ENCODE peak calls at places on chromosome 5, in four cellular contexts. E, S, G and L are unnamed samples.

GRCh38 chr5:44389410-44389879 is at the start of gene FGF10:
- DNase-seq in E (peak; percentile 17), S (peak; percentile 40), G (no peak), L (no peak)

GRCh38 chr5:148393390-148393741 is 9.6 kb downstream of the FBXO38 start:
- DNase-seq in E (no peak), S (no peak), G (no peak), L (no peak)

GRCh38 chr5:177557041-177557647 is 2.8 kb upstream of the FAM193B start:
- DNase-seq in E (no peak), S (peak; percentile 52), G (no peak), L (no peak)

GRCh38 chr5:537098-537497 is 12.8 kb upstream of the SLC9A3 start:
- DNase-seq in E (no peak), S (no peak), G (no peak), L (no peak)

GRCh38 chr5:125526940-125527339 is 780.5 kb upstream of the ZNF608 start:
- DNase-seq in E (peak; percentile 17), S (no peak), G (no peak), L (no peak)

GRCh38 chr5:178113841-178114324 is 551 bp downstream of the N4BP3 start:
- DNase-seq in E (no peak), S (no peak), G (no peak), L (no peak)

GRCh38 chr5:16737620-16738364 is 121.0 kb upstream of the RETREG1 start:
- DNase-seq in E (no peak), S (no peak), G (no peak), L (no peak)

GRCh38 chr5:75300084-75300483 is 36.9 kb upstream of the HMGCR start:
- DNase-seq in E (no peak), S (no peak), G (no peak), L (no peak)

GRCh38 chr5:82163459-82164108 is 114.6 kb downstream of the RPS23 start:
- DNase-seq in E (peak; percentile 51), S (peak; percentile 61), G (no peak), L (no peak)

GRCh38 chr5:172302047-172302710 is 18.6 kb upstream of the UBTD2 start:
- DNase-seq in E (no peak), S (no peak), G (no peak), L (no peak)

GRCh38 chr5:107275333-107275732 is 395.4 kb downstream of the EFNA5 start:
- DNase-seq in E (no peak), S (no peak), G (no peak), L (no peak)

GRCh38 chr5:112682621-112683061 is 55.0 kb upstream of the APC start:
- DNase-seq in E (no peak), S (no peak), G (no peak), L (no peak)

GRCh38 chr5:2031581-2031980 is 148.9 kb upstream of the IRX4 start:
- DNase-seq in E (no peak), S (no peak), G (no peak), L (no peak)

GRCh38 chr5:16819522-16820167 is 116.4 kb downstream of the MYO10 start:
- DNase-seq in E (peak; percentile 38), S (peak; percentile 77), G (peak; percentile 71), L (no peak)

GRCh38 chr5:81980160-81980559 is 8.3 kb downstream of the ATG10 start:
- DNase-seq in E (no peak), S (no peak), G (no peak), L (no peak)

GRCh38 chr5:39521945-39522590 is 97.3 kb upstream of the DAB2 start:
- DNase-seq in E (no peak), S (no peak), G (no peak), L (no peak)

GRCh38 chr5:155827949-155828348 is 499.0 kb upstream of the SGCD start:
- DNase-seq in E (no peak), S (no peak), G (no peak), L (no peak)

GRCh38 chr5:41794478-41794877 is 75.7 kb downstream of the OXCT1 start:
- DNase-seq in E (peak; percentile 93), S (peak; percentile 93), G (peak; percentile 97), L (no peak)

GRCh38 chr5:180350711-180351110 is 2.4 kb downstream of the GFPT2 start:
- DNase-seq in E (no peak), S (no peak), G (no peak), L (no peak)

GRCh38 chr5:78927657-78928282 is 57.3 kb downstream of the ARSB start:
- DNase-seq in E (peak; percentile 84), S (no peak), G (peak; percentile 96), L (no peak)

GRCh38 chr5:42720242-42720641 is 36.4 kb upstream of the CCDC152 start:
- DNase-seq in E (no peak), S (no peak), G (no peak), L (no peak)

GRCh38 chr5:14475013-14475412 is 106.6 kb upstream of the OTULINL start:
- DNase-seq in E (no peak), S (no peak), G (no peak), L (no peak)
- TF ChIP-seq CTCF in E (no peak), S (no peak), G (no peak), L (no peak)

GRCh38 chr5:135891804-135892203 is 3.8 kb downstream of the IL9 start:
- DNase-seq in E (no peak), S (no peak), G (no peak), L (no peak)
- TF ChIP-seq CTCF in E (peak; percentile 24), S (peak; percentile 19), G (peak; percentile 56), L (peak; percentile 16)

GRCh38 chr5:149837680-149838269 is 106.8 kb downstream of the PDE6A start:
- DNase-seq in E (peak; percentile 77), S (peak; percentile 72), G (peak; percentile 67), L (peak; percentile 92)
- TF ChIP-seq CTCF in E (peak; percentile 87), S (peak; percentile 95), G (peak; percentile 95), L (peak; percentile 84)

DNA sequence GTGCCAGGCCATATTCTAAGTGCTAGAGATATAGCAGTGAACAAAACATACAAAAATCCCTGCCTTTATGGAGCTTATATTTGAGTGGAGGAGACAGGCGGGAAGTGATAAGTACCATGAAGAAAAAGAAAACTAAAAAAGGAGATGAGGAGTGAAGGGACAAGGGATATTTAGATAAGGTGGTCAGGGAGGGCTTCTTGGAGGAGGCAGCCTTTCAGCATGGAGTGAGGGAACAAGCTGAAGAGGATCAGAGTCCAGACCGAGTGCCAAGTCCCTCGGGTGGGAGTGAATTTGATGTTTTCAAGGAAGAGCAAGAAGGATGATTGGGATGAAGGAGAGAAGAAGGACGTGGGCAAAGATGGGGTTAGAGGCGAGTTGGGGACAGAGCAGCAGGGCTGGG is 190.5 kb downstream of the FSTL4 start:
- DNase-seq in E (no peak), S (no peak), G (no peak), L (no peak)
- TF ChIP-seq CTCF in E (no peak), S (no peak), G (no peak), L (no peak)

DNA sequence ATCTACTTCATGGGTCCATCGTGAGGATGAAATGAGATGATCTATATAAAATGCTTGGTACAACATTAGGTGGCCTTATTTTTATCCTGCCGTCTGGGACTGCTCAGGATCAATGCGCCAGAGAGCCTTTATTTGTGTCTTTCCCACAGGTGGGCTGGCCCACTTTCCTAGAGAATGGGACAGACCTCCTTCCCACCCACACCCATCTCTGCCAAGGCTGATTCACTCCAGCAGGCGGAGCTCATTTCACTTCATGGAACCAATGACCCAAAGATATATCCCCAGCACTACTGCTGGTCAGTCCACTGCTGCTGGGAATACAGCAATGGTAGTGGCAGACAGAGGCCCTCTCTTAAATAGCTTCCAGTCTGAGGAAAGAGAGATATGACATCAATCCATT is 35.7 kb downstream of the TGFBI start:
- DNase-seq in E (peak; percentile 35), S (no peak), G (no peak), L (no peak)
- TF ChIP-seq CTCF in E (peak; percentile 30), S (no peak), G (peak; percentile 51), L (peak; percentile 34)

DNA sequence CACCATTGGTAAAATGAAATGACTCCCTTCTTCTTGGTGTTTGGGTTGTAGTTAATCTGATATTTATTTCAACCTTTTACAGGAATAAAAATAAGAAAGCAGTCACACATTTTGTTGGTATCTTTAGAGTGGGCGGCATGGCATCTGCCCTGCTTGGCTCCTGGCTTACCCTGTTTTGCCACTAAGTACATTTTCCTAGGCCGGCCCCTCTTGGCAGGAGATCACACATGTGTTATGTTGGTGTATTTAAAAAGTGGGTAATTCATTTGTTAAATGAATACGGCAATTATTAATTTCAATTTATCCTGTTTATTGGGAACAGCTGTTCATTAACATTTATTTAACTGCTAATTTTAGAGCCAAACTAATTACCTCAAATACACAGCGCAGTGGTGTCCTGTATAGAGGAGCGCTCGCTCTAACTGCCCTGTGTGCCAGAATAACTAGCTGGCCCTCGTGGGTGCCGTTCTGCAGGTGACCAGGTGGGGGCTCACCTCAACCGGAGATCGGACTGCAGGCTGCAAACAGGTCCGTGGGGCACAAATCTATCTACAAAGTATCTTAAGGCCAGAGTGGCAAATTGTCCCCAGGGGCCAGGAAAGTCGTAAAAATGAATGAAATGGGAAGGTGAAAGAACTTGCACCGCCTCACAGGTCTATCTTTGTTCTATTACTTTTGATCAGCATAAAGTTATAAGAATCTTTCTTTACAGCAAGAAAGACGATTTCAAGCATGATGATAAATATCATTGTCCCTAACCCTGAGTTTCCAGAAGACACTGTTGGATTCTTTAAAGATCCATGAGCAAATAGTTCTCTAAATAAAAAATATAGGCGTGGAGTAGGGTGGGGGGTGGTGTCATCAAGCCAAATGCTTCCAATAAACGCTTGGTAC is 26.2 kb upstream of the GPR151 start:
- DNase-seq in E (peak; percentile 75), S (peak; percentile 57), G (peak; percentile 65), L (peak; percentile 51)
- TF ChIP-seq CTCF in E (peak; percentile 93), S (peak; percentile 84), G (peak; percentile 97), L (peak; percentile 91)

GRCh38 chr5:103441523-103441922 is 121.1 kb downstream of the NUDT12 start:
- DNase-seq in E (no peak), S (no peak), G (no peak), L (no peak)
- TF ChIP-seq CTCF in E (no peak), S (no peak), G (peak; percentile 37), L (peak; percentile 5)

GRCh38 chr5:35598707-35599370 is 18.8 kb upstream of the SPEF2 start:
- DNase-seq in E (no peak), S (no peak), G (no peak), L (no peak)
- TF ChIP-seq CTCF in E (no peak), S (no peak), G (no peak), L (no peak)

GRCh38 chr5:127302509-127302908 is 11.9 kb downstream of the MEGF10 start:
- DNase-seq in E (no peak), S (no peak), G (no peak), L (no peak)

GRCh38 chr5:127298623-127299022 is 8.0 kb downstream of the MEGF10 start:
- DNase-seq in E (no peak), S (no peak), G (no peak), L (no peak)

GRCh38 chr5:127297348-127298035 is 6.9 kb downstream of the MEGF10 start:
- DNase-seq in E (no peak), S (no peak), G (no peak), L (no peak)

GRCh38 chr5:127298036-127298429 is 7.4 kb downstream of the MEGF10 start:
- DNase-seq in E (no peak), S (no peak), G (no peak), L (no peak)

DNA sequence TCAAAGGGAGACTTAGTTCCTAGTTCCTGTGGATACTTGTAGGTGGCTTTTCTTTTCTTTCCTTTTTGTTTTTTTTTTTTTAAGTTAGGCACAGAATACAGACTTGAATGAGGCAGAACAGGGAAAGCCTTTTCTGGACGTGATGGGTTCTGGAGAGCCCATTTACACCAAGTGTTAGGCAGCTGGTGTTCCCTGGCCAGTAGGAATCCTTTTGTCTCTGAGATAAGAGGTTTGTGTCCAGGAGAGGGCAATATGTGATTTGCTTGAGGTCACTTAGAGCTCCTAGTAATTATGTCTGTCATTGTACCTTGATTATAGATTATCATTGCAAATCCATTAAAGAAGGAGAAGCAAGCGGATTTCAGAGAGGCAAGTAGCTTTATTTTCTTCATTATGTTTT is 9.1 kb downstream of the MEGF10 start:
- DNase-seq in E (no peak), S (no peak), G (no peak), L (no peak)
- TF ChIP-seq CTCF in E (no peak), S (no peak), G (peak; percentile 14), L (no peak)